ENCODE peak calls at places on chromosomes 16 and 17, in seven cellular contexts. Y, L, W, C, A, V and Z are unnamed samples.

GRCh38 chr17:65529040-65529633 is 32.3 kb downstream of the AXIN2 start:
- DNase-seq in Y (no peak), L (no peak), W (no peak), C (no peak), A (no peak), V (no peak), Z (no peak)

GRCh38 chr17:58969612-58970011 is 137.1 kb downstream of the TRIM37 start:
- DNase-seq in Y (peak; percentile 54), L (no peak), W (no peak), C (no peak), A (no peak), V (no peak), Z (no peak)

GRCh38 chr17:83101805-83102480 is 22.5 kb downstream of the METRNL start:
- DNase-seq in Y (no peak), L (no peak), W (no peak), C (peak; percentile 54), A (no peak), V (no peak), Z (no peak)

GRCh38 chr17:38465420-38466345 is 37.4 kb downstream of the ARHGAP23 start:
- DNase-seq in Y (peak; percentile 71), L (peak; percentile 36), W (no peak), C (peak; percentile 40), A (no peak), V (no peak), Z (no peak)

GRCh38 chr17:6473128-6473767 is 29.0 kb downstream of the PIMREG start:
- DNase-seq in Y (peak; percentile 65), L (peak; percentile 70), W (peak; percentile 68), C (peak; percentile 82), A (no peak), V (peak; percentile 77), Z (peak; percentile 56)

GRCh38 chr17:29590979-29591736 is 1.7 kb upstream of the GIT1 start:
- DNase-seq in Y (peak; percentile 45), L (no peak), W (no peak), C (peak; percentile 62), A (no peak), V (no peak), Z (no peak)

GRCh38 chr17:79023886-79024771 is at the start of gene C1QTNF1:
- DNase-seq in Y (peak; percentile 38), L (no peak), W (no peak), C (peak; percentile 88), A (no peak), V (no peak), Z (no peak)

GRCh38 chr17:10013360-10014112 is 108.5 kb upstream of the RCVRN start:
- DNase-seq in Y (peak; percentile 66), L (no peak), W (no peak), C (peak; percentile 40), A (no peak), V (no peak), Z (no peak)

GRCh38 chr16:86818701-86819522 is 240.6 kb downstream of the FOXL1 start:
- DNase-seq in Y (no peak), L (no peak), W (no peak), C (peak; percentile 27), A (no peak), V (no peak), Z (no peak)

GRCh38 chr17:17957584-17957916 is 14.7 kb downstream of the TOM1L2 start:
- DNase-seq in Y (no peak), L (no peak), W (no peak), C (no peak), A (peak; percentile 65), V (no peak), Z (no peak)

GRCh38 chr17:80528521-80528920 is 16.1 kb upstream of the RPTOR start:
- DNase-seq in Y (no peak), L (no peak), W (no peak), C (no peak), A (no peak), V (no peak), Z (no peak)

GRCh38 chr16:66476328-66477027 is 49.4 kb downstream of the BEAN1 start:
- DNase-seq in Y (no peak), L (no peak), W (no peak), C (peak; percentile 23), A (no peak), V (no peak), Z (peak; percentile 8)

GRCh38 chr16:72537684-72538083 is 365.7 kb upstream of the PMFBP1 start:
- DNase-seq in Y (peak; percentile 56), L (no peak), W (no peak), C (peak; percentile 45), A (no peak), V (peak; percentile 40), Z (no peak)

GRCh38 chr16:2675714-2676113 is 6.6 kb upstream of the KCTD5 start:
- DNase-seq in Y (peak; percentile 56), L (no peak), W (no peak), C (no peak), A (no peak), V (no peak), Z (no peak)

GRCh38 chr17:15648384-15648783 is 28.9 kb upstream of the FBXW10B start:
- DNase-seq in Y (no peak), L (no peak), W (no peak), C (no peak), A (no peak), V (no peak), Z (no peak)

GRCh38 chr17:15651001-15651582 is 31.6 kb upstream of the FBXW10B start:
- DNase-seq in Y (no peak), L (no peak), W (no peak), C (no peak), A (no peak), V (no peak), Z (no peak)

GRCh38 chr17:15652960-15653359 is 31.2 kb downstream of the TRIM16 start:
- DNase-seq in Y (no peak), L (no peak), W (no peak), C (no peak), A (no peak), V (no peak), Z (no peak)

GRCh38 chr17:15649861-15650391 is 30.4 kb upstream of the FBXW10B start:
- DNase-seq in Y (peak; percentile 55), L (no peak), W (peak; percentile 50), C (peak; percentile 43), A (peak; percentile 52), V (peak; percentile 24), Z (no peak)

DNA sequence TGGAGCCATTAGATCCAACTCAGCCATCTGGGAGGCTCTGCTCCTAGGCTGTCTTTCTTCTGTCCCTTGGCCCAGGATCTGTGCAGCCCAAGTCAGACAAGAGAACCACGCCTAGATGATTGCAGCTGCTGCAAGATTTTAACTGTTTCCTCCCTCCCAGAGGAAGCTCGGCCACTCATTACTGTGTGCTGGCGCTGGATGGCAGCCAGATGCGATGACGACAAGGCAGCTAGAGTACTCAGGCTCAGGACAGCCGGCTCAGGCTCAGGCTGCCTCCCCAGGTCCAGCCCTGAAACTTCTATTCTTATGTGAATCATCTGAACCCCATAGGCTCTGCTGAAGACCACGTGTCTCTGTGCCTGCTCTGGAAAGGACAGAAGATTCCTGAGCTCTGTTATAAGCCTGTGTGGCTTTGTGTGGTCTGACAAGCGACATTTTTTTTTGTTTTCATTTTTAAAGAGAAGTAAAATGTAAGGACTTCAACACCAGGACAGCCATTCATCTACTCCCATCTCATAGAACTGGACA is 32.1 kb upstream of the FBXW10B start:
- DNase-seq in Y (peak; percentile 99), L (peak; percentile 75), W (peak; percentile 74), C (peak; percentile 97), A (peak; percentile 96), V (peak; percentile 99), Z (no peak)
- TF ChIP-seq CTCF in Y (no peak), L (no peak), W (no peak), C (no peak), A (peak; percentile 18), V (no peak), Z (no peak)

DNA sequence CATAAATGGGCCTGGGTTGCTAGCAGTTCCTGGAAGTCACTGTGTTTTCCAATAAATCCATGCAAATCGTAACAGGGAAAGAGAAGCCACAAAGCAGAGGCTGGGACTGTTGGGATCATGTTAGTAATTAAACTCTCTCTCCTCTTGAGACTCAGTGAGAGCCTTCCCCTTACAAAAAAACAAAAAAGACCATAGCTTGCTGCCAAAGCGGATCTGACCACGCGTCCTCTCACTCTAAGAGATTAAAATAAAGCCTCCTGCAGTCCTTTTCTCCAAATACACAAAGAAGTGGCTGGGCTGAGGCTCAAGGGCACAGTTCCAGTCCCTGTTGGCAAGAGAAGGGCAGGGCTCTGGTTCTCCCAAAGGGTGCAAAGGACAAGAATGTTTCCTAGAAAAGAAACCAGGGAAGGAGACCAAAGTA is 38.5 kb downstream of the PIGL start:
- DNase-seq in Y (peak; percentile 28), L (peak; percentile 23), W (peak; percentile 82), C (peak; percentile 84), A (no peak), V (no peak), Z (no peak)
- H3K27ac ChIP-seq in Y (peak overlapping the region; percentile 76), L (peak overlapping the region; percentile 37), W (peak overlapping the region; percentile 36), C (peak overlapping the region; percentile 99), A (no peak overlapping the region), V (no peak overlapping the region), Z (no peak overlapping the region)

DNA sequence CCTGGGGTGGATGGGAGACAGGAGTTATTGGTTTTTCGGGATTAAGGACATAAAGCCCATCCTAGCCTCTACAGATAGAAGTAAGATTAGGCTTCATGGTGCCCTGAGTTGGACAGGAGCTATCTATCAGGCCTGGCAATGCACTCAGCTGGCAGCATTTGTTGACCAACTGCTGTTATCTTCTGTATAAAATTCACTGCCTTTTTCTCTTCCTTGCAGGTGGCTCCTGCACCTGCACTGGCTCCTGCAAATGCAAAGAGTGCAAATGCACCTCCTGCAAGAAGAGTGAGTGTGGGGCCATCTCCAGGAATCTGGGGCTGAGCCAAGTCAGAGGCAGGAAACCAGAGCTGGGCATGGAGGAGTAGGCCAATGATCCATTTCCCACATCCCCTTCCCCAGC is 579 bp downstream of the MT1A start:
- DNase-seq in Y (no peak), L (no peak), W (no peak), C (no peak), A (no peak), V (no peak), Z (no peak)
- H3K27me3 ChIP-seq in Y (peaks cover 90% of the 10 kb centered on the region), L (peaks cover 4% of the 10 kb centered on the region), W (no peaks in the 10 kb centered on the region), C (peaks cover 100% of the 10 kb centered on the region), A (peaks cover 42% of the 10 kb centered on the region), V (peaks cover 34% of the 10 kb centered on the region), Z (peaks cover 60% of the 10 kb centered on the region)

DNA sequence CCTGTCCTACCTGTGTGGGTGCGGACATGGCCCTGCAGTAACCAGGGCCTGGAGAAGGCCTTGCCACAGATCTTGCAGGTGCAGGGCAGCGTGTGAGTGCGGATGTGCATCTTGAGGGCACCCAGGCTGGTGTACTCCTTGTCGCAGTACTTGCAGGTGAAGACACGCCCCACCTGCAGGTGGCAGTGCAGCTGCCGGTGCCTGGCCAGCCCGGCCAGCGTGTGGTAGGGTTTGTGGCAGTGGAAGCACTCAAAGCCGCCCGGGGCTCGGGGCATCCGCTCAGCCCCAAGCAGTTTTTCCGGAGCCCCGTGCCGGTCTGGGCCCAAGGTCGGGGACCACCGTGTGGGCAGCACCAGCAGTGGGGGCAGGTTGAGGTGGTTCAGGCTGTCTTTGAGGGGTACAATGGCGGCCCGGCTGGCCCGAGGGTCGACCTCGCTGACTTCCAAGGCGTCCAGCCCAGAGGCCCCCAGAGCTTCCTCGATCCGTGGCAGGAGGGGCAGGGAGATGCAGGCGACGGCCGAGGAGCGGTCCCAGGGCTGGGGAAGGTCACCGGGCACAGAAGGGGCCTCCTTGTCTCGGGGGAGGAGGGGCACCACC is 5.1 kb downstream of the SNAI3 start:
- DNase-seq in Y (no peak), L (no peak), W (no peak), C (no peak), A (no peak), V (no peak), Z (peak; percentile 32)
- TF ChIP-seq CTCF in Y (no peak), L (no peak), W (peak; percentile 22), C (peak; percentile 19), A (peak; percentile 91), V (peak; percentile 51), Z (peak; percentile 47)

GRCh38 chr17:27414271-27414670 is 42.0 kb upstream of the KSR1 start:
- DNase-seq in Y (peak; percentile 21), L (no peak), W (no peak), C (no peak), A (no peak), V (no peak), Z (no peak)
- H3K27ac ChIP-seq in Y (no peak overlapping the region), L (no peak overlapping the region), W (no peak overlapping the region), C (no peak overlapping the region), A (no peak overlapping the region), V (no peak overlapping the region), Z (no peak overlapping the region)